ENCODE peak calls at places on chromosomes 16 and 17, in four cellular contexts. Z, K, C and L are unnamed samples.

GRCh38 chr17:73007447-73007846 is 85.0 kb downstream of the SLC39A11 start:
- DNase-seq in Z (no peak), K (no peak), C (no peak), L (no peak)

GRCh38 chr17:78281249-78281865 is 49.9 kb downstream of the TMEM235 start:
- DNase-seq in Z (no peak), K (no peak), C (no peak), L (no peak)

GRCh38 chr17:9389116-9389515 is 186.5 kb downstream of the STX8 start:
- DNase-seq in Z (no peak), K (no peak), C (no peak), L (no peak)

GRCh38 chr16:10368984-10369551 is 16.8 kb upstream of the ATF7IP2 start:
- DNase-seq in Z (no peak), K (no peak), C (no peak), L (no peak)

GRCh38 chr17:78040561-78041400 is 82.3 kb downstream of the TNRC6C start:
- DNase-seq in Z (peak), K (peak), C (peak), L (peak)

GRCh38 chr16:12097523-12098428 is 121.2 kb downstream of the SNX29 start:
- DNase-seq in Z (no peak), K (no peak), C (no peak), L (no peak)

GRCh38 chr16:68426355-68426652 is 22.0 kb downstream of the SMPD3 start:
- DNase-seq in Z (no peak), K (no peak), C (no peak), L (no peak)

GRCh38 chr17:42122371-42123303 is at the start of gene HSPB9:
- DNase-seq in Z (no peak), K (no peak), C (no peak), L (no peak)

GRCh38 chr17:40604327-40605080 is 39.2 kb upstream of the CCR7 start:
- DNase-seq in Z (no peak), K (no peak), C (no peak), L (no peak)

GRCh38 chr16:87723224-87723619 is 42.6 kb downstream of the KLHDC4 start:
- DNase-seq in Z (no peak), K (no peak), C (no peak), L (no peak)

GRCh38 chr16:68590201-68590994 is 51.3 kb downstream of the ZFP90 start:
- DNase-seq in Z (peak), K (no peak), C (peak), L (no peak)

GRCh38 chr17:79201536-79202227 is 127.1 kb downstream of the ENGASE start:
- DNase-seq in Z (no peak), K (no peak), C (no peak), L (no peak)

GRCh38 chr17:28481081-28481571 is 7.7 kb downstream of the SLC13A2 start:
- DNase-seq in Z (no peak), K (no peak), C (no peak), L (no peak)

GRCh38 chr17:9900744-9901143 is 4.3 kb downstream of the RCVRN start:
- DNase-seq in Z (no peak), K (no peak), C (no peak), L (no peak)

GRCh38 chr17:64240741-64241347 is 22.2 kb downstream of the TEX2 start:
- DNase-seq in Z (no peak), K (no peak), C (no peak), L (no peak)